ENCODE peak calls at places on chromosomes 4 and X, in four cellular contexts. S is trophoblast cell, N is H1, D is H9. J is an unnamed sample.

GRCh38 chr4:114043116-114043515 is 63.7 kb upstream of the ARSJ start:
- DNase-seq in D (no peak), S (no peak), N (no peak), J (no peak)

GRCh38 chr4:74540193-74540592 is 95.3 kb downstream of the AREG start:
- DNase-seq in D (no peak), N (no peak), S (no peak), J (no peak)

GRCh38 chr4:153639556-153640475 is 44.3 kb upstream of the TLR2 start:
- DNase-seq in S (no peak), N (no peak), D (no peak), J (no peak)

GRCh38 chr4:155025762-155026457 is 182.5 kb upstream of the NPY2R start:
- DNase-seq in N (peak), D (peak), S (peak), J (peak)

GRCh38 chr4:3243066-3243775 is 5.7 kb upstream of the MSANTD1 start:
- DNase-seq in S (no peak), N (no peak), D (no peak), J (no peak)

GRCh38 chrX:22699591-22700091 is 300.1 kb upstream of the DDX53 start:
- DNase-seq in S (no peak), D (no peak), N (no peak), J (no peak)

GRCh38 chr4:7808181-7808580 is 131.5 kb downstream of the AFAP1 start:
- DNase-seq in D (no peak), S (no peak), N (no peak), J (no peak)

GRCh38 chr4:53313510-53313909 is 52.4 kb downstream of the SCFD2 start:
- DNase-seq in N (no peak), D (peak), S (peak), J (peak)

GRCh38 chr4:163072222-163072621 is 94.5 kb downstream of the NAF1 start:
- DNase-seq in N (no peak), S (no peak), D (no peak), J (no peak)

GRCh38 chr4:121696140-121696640 is 590 bp downstream of the ANXA5 start:
- DNase-seq in D (no peak), N (peak), S (peak), J (no peak)

GRCh38 chr4:83889802-83890201 is 353.9 kb downstream of the GPAT3 start:
- DNase-seq in S (no peak), N (no peak), D (no peak), J (no peak)

DNA sequence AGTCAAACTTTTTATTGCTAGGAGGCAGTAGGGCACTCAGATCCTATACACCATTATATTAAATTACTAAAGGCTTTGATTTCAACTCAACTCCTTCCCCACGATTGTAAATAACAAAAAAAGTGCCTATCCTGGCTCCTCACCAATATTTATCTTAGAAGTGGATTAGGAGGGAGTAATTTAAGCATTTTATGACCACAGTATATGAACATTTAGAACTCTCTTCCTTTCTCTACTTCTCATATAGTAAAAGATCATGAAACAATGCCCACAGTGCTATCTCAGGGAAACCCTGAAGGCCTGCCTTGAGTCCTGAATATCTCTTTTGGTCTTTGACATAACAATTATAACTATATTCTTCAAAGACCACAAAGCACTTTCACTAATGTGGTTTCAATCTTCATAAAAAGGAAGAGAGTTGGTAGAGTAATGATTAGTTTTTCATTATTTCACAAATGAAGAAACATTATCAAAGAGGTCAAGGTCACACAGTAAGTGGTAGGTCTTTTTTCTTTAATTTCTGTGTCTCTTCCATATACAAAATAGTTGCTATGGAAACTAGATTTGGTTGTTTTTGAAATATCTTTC is 29.1 kb upstream of the ADH1C start:
- DNase-seq in N (no peak), D (no peak), S (no peak), J (no peak)
- H4K91ac ChIP-seq in N (no peak), D (no peak), S (no peak), J (no peak)

GRCh38 chrX:10245901-10246696 is 89.3 kb downstream of the CLCN4 start:
- DNase-seq in D (no peak), N (no peak), S (no peak), J (no peak)

GRCh38 chrX:10245219-10245618 is 88.4 kb downstream of the CLCN4 start:
- DNase-seq in S (no peak), N (no peak), D (no peak), J (no peak)

GRCh38 chrX:10240918-10241317 is 84.1 kb downstream of the CLCN4 start:
- DNase-seq in D (no peak), S (no peak), N (no peak), J (no peak)

GRCh38 chrX:10242036-10242435 is 85.3 kb downstream of the CLCN4 start:
- DNase-seq in D (no peak), N (no peak), S (no peak), J (no peak)

DNA sequence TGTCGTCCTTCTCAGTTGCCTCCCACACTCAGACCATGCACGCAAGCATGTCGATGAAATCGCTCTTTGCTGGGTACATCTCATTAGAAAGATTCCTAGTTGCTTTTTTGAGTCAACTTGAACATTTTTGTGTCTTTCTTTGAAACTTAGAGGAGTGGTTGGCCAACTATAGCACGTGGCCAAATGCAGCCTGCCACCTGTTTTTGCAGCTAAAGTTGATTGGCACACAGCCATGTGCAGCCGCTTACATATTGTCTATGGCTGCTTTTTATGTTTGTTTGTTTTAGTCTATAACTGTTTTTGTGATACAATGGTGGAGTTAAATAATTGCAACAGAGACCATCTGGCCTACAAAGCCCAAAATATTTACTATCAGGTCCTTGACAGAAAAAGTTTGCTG is 86.3 kb downstream of the CLCN4 start:
- DNase-seq in D (no peak), S (no peak), N (no peak), J (no peak)
- H3K4ac ChIP-seq in D (no peak), S (no peak), N (no peak), J (no peak)

GRCh38 chr4:188403272-188403671 is 264.0 kb downstream of the TRIML1 start:
- DNase-seq in N (no peak), S (no peak), D (peak), J (no peak)
- H4K91ac ChIP-seq in N (peak), S (no peak), D (no peak), J (no peak)

GRCh38 chr4:156633846-156634245 is 337.8 kb downstream of the PDGFC start:
- DNase-seq in D (no peak), N (no peak), S (no peak), J (no peak)

GRCh38 chr4:156623376-156623775 is 348.2 kb downstream of the PDGFC start:
- DNase-seq in S (no peak), D (no peak), N (no peak), J (no peak)

GRCh38 chr4:156634612-156635011 is 337.0 kb downstream of the PDGFC start:
- DNase-seq in D (no peak), N (no peak), S (no peak), J (no peak)

DNA sequence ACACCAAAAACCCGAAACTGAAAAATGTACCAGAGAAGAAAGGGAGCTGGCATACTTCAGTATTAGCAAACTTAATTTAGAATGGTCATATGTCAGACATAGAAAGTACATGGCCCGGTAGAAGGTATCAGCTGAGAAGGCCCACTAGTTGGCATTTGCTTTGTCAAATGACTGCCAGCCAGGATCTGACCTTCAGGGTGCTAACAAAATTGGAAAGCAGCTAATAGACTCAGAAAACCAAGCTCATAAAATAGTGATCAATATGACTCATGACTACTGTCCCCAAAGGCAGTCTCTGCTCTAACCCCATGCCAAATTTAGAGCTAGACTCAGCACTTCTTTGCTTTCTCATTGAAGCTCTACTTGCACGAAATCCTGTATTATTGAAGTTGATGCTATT is 342.7 kb downstream of the PDGFC start:
- DNase-seq in D (no peak), N (no peak), S (no peak), J (no peak)
- H3K4ac ChIP-seq in D (no peak), N (no peak), S (no peak), J (no peak)